ENCODE peak calls at places on chromosomes 13 and 19, in six cellular contexts. One of them, this sample, is unnamed.

GRCh38 chr13:31947506-31947905 is 84.1 kb upstream of the FRY start:
- DNase-seq in K562: no peak
- DNase-seq in GM12878: no peak
- DNase-seq in A549: no peak
- DNase-seq in HepG2: no peak
- DNase-seq in endothelial cell of umbilical vein: no peak
- DNase-seq in this sample: no peak

GRCh38 chr13:66660013-66660804 is 569.9 kb downstream of the PCDH9 start:
- DNase-seq in A549: no peak
- DNase-seq in HepG2: no peak
- DNase-seq in K562: no peak
- DNase-seq in endothelial cell of umbilical vein: peak
- DNase-seq in GM12878: no peak
- DNase-seq in this sample: no peak

GRCh38 chr19:8391274-8392016 is 1.3 kb downstream of the RAB11B start:
- DNase-seq in A549: no peak
- DNase-seq in endothelial cell of umbilical vein: no peak
- DNase-seq in GM12878: no peak
- DNase-seq in K562: no peak
- DNase-seq in HepG2: no peak
- DNase-seq in this sample: peak

GRCh38 chr13:37058801-37059135 is 720 bp downstream of the SUPT20H start:
- DNase-seq in GM12878: peak
- DNase-seq in K562: peak
- DNase-seq in HepG2: no peak
- DNase-seq in endothelial cell of umbilical vein: no peak
- DNase-seq in A549: peak
- DNase-seq in this sample: peak

GRCh38 chr19:38862321-38863059 is 12.7 kb upstream of the HNRNPL start:
- DNase-seq in A549: no peak
- DNase-seq in K562: no peak
- DNase-seq in endothelial cell of umbilical vein: peak
- DNase-seq in GM12878: no peak
- DNase-seq in HepG2: no peak
- DNase-seq in this sample: no peak

GRCh38 chr13:111327701-111328100 is 7.3 kb downstream of the TEX29 start:
- DNase-seq in A549: no peak
- DNase-seq in HepG2: no peak
- DNase-seq in K562: no peak
- DNase-seq in GM12878: no peak
- DNase-seq in endothelial cell of umbilical vein: no peak
- DNase-seq in this sample: no peak

GRCh38 chr19:7818806-7819205 is 11.2 kb upstream of the EVI5L start:
- DNase-seq in A549: no peak
- DNase-seq in GM12878: no peak
- DNase-seq in K562: no peak
- DNase-seq in HepG2: no peak
- DNase-seq in endothelial cell of umbilical vein: no peak
- DNase-seq in this sample: no peak

GRCh38 chr19:47241919-47242644 is 11.1 kb upstream of the BBC3 start:
- DNase-seq in endothelial cell of umbilical vein: no peak
- DNase-seq in HepG2: no peak
- DNase-seq in GM12878: no peak
- DNase-seq in A549: no peak
- DNase-seq in K562: no peak
- DNase-seq in this sample: peak

GRCh38 chr13:113820813-113821651 is 42.8 kb downstream of the GAS6 start:
- DNase-seq in A549: peak
- DNase-seq in K562: peak
- DNase-seq in GM12878: no peak
- DNase-seq in endothelial cell of umbilical vein: peak
- DNase-seq in HepG2: no peak
- DNase-seq in this sample: peak

GRCh38 chr19:1408300-1409203 is 1.2 kb downstream of the DAZAP1 start:
- DNase-seq in HepG2: no peak
- DNase-seq in GM12878: no peak
- DNase-seq in endothelial cell of umbilical vein: peak
- DNase-seq in K562: peak
- DNase-seq in A549: no peak
- DNase-seq in this sample: peak

GRCh38 chr13:26965058-26965380 is 204.4 kb upstream of the GPR12 start:
- DNase-seq in HepG2: no peak
- DNase-seq in K562: no peak
- DNase-seq in A549: no peak
- DNase-seq in GM12878: no peak
- DNase-seq in endothelial cell of umbilical vein: no peak
- DNase-seq in this sample: no peak

GRCh38 chr19:51488491-51488890 is 10.2 kb downstream of the CEACAM18 start:
- DNase-seq in K562: no peak
- DNase-seq in HepG2: no peak
- DNase-seq in GM12878: no peak
- DNase-seq in endothelial cell of umbilical vein: no peak
- DNase-seq in A549: no peak
- DNase-seq in this sample: no peak

GRCh38 chr13:112940236-112940635 is 28.8 kb upstream of the MCF2L start:
- DNase-seq in A549: no peak
- DNase-seq in GM12878: no peak
- DNase-seq in endothelial cell of umbilical vein: no peak
- DNase-seq in HepG2: no peak
- DNase-seq in K562: no peak
- DNase-seq in this sample: no peak

GRCh38 chr13:114151565-114152284 is 19.3 kb upstream of the RASA3 start:
- DNase-seq in K562: no peak
- DNase-seq in endothelial cell of umbilical vein: no peak
- DNase-seq in A549: no peak
- DNase-seq in HepG2: no peak
- DNase-seq in GM12878: no peak
- DNase-seq in this sample: peak

GRCh38 chr13:44854264-44855060 is 134.8 kb downstream of the NUFIP1 start:
- DNase-seq in endothelial cell of umbilical vein: no peak
- DNase-seq in GM12878: no peak
- DNase-seq in HepG2: peak
- DNase-seq in K562: no peak
- DNase-seq in A549: no peak
- DNase-seq in this sample: no peak

GRCh38 chr13:38656699-38657098 is 30.2 kb upstream of the FREM2 start:
- DNase-seq in K562: no peak
- DNase-seq in GM12878: no peak
- DNase-seq in endothelial cell of umbilical vein: no peak
- DNase-seq in HepG2: no peak
- DNase-seq in A549: no peak
- DNase-seq in this sample: no peak

GRCh38 chr19:18650048-18650435 is 13.2 kb downstream of the KLHL26 start:
- DNase-seq in GM12878: no peak
- DNase-seq in A549: no peak
- DNase-seq in HepG2: no peak
- DNase-seq in endothelial cell of umbilical vein: peak
- DNase-seq in K562: no peak
- DNase-seq in this sample: no peak

GRCh38 chr13:93338030-93338429 is 111.4 kb downstream of the GPC6 start:
- DNase-seq in K562: no peak
- DNase-seq in GM12878: no peak
- DNase-seq in A549: no peak
- DNase-seq in endothelial cell of umbilical vein: no peak
- DNase-seq in HepG2: no peak
- DNase-seq in this sample: no peak

GRCh38 chr13:25292301-25292700 is 5.0 kb upstream of the MTMR6 start:
- DNase-seq in GM12878: no peak
- DNase-seq in HepG2: no peak
- DNase-seq in K562: peak
- DNase-seq in A549: no peak
- DNase-seq in endothelial cell of umbilical vein: no peak
- DNase-seq in this sample: peak

GRCh38 chr19:10292206-10292788 is 2.5 kb downstream of the ICAM5 start:
- DNase-seq in K562: peak
- DNase-seq in endothelial cell of umbilical vein: peak
- DNase-seq in GM12878: no peak
- DNase-seq in A549: no peak
- DNase-seq in HepG2: peak
- DNase-seq in this sample: peak

DNA sequence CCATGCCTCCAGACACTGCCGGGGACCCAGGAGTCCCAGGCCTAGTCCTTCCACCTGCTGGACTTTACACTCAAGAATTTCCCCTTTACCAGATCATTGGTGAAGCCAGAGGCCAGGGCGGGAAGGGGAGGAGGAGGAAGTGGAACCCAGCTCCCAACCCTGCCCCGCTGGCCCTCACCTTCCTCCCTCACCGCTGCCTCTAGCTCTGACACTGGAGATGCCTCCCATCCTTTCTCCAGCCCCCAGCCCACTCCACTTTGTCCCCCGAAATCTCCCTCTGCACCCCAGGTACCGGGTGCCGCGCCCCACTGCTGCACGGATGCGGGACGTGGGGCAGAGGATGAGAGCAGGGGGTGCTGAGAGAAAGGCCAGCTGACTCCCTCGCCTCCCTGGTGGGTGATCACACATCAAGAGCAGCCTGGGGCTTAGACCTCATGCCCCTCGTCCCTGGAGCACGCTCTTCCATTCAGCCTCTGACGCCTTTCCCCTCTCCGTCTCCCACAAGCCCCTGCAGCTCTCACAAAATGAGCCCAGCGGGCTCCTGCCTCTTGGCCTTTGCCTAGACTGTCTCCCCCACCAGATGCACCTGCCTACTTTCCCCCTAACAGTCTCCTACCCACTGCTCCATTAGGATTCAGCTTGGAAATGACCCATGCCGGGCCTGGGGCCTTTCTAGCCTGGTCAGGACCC is at the start of gene PTPRH:
- DNase-seq in A549: peak
- DNase-seq in endothelial cell of umbilical vein: no peak
- DNase-seq in HepG2: no peak
- DNase-seq in K562: no peak
- DNase-seq in GM12878: no peak
- DNase-seq in this sample: no peak
- TF ChIP-seq POLR2A in A549: no peak
- TF ChIP-seq POLR2A in endothelial cell of umbilical vein: no peak
- TF ChIP-seq POLR2A in HepG2: peak
- TF ChIP-seq POLR2A in K562: no peak
- TF ChIP-seq POLR2A in GM12878: no peak
- TF ChIP-seq POLR2A in this sample: no peak

GRCh38 chr13:85812282-85812681 is 13.1 kb upstream of the SLITRK6 start:
- DNase-seq in HepG2: no peak
- DNase-seq in K562: no peak
- DNase-seq in GM12878: no peak
- DNase-seq in endothelial cell of umbilical vein: no peak
- DNase-seq in A549: no peak
- DNase-seq in this sample: no peak

GRCh38 chr13:85806553-85807175 is 7.4 kb upstream of the SLITRK6 start:
- DNase-seq in endothelial cell of umbilical vein: peak
- DNase-seq in GM12878: no peak
- DNase-seq in K562: peak
- DNase-seq in HepG2: peak
- DNase-seq in A549: no peak
- DNase-seq in this sample: peak
- TF ChIP-seq MAX in endothelial cell of umbilical vein: no peak
- TF ChIP-seq MAX in GM12878: no peak
- TF ChIP-seq MAX in K562: no peak
- TF ChIP-seq MAX in HepG2: no peak
- TF ChIP-seq MAX in A549: no peak
- TF ChIP-seq MAX in this sample: no peak

DNA sequence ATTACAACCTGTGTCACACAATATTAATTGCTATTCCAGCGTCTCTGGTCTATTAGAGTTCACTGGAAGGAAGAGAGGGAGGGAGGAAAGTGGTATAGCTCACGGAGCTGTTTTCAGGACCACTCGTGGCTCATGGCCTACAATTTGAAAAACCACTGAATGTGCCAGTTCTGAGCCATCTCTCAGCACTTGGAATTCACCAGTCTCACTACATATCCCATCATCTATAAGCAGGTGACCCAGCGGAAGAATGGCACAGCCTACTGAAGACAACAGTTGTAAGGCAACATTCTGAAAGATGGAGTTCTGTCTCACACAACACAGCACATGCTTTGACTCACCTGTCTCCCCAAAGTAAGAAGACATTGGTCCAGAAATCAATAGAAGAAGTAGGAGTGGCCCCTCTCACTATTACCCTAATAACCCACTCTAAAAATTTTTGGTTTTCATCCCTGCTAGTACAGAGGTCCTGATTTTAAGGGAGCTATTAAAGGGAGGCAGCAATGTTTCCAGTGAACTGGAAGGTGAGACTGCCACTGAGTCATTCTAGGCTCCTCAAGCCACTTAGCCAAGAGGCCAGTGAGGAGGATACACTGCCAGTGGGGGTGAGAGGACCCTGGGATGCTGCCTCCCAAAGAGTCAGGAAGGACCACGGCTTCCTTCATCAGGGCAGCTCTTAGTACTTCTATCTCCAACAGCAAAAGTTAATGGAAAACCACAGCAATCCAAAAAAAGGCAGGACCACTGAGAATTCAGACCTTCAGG is 50.0 kb upstream of the DOCK9 start:
- DNase-seq in HepG2: no peak
- DNase-seq in GM12878: no peak
- DNase-seq in A549: no peak
- DNase-seq in K562: no peak
- DNase-seq in endothelial cell of umbilical vein: no peak
- DNase-seq in this sample: no peak
- TF ChIP-seq MYC in HepG2: no peak
- TF ChIP-seq MYC in GM12878: no peak
- TF ChIP-seq MYC in A549: no peak
- TF ChIP-seq MYC in K562: no peak
- TF ChIP-seq MYC in endothelial cell of umbilical vein: no peak
- TF ChIP-seq MYC in this sample: no peak

DNA sequence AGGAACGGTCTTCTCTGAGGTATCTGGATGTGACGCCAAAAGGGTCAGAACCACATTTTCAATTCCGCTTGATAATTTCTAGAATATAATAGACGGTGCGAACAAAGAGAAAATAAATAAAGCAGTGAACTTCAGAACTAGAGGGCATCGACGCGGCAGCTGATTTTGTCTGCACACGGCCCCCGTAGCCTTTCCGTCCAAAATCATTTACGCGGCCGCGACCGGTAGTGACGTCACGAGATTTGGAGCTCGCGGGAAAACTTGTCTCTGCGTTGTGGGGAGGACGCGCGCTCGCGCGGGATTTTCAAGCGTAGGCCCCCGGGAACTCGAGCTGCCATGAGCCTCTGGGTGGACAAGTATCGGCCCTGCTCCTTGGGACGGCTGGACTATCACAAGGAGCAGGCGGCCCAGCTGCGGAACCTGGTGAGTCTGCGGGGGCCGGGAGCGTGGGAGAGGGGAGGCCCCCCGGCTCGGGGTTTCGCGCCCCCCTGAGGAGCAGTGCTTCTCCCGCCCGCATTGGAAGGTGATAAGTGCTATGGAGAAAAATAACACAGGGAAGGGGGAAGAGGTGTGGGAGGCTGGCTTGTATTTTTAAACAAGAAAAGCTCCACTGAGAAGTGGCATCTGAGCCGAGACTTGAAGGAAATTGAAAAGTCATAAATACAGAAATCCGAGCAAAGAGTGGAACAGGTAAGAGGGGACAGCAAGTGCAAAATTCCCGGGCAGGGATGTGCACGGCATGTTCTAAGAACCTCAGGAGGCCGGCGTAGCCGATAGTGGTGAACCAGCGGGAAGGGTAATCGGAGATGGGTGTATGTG is at the start of gene RFC3:
- DNase-seq in endothelial cell of umbilical vein: peak
- DNase-seq in GM12878: peak
- DNase-seq in K562: peak
- DNase-seq in A549: peak
- DNase-seq in HepG2: peak
- DNase-seq in this sample: peak
- TF ChIP-seq POLR2A in endothelial cell of umbilical vein: peak
- TF ChIP-seq POLR2A in GM12878: peak
- TF ChIP-seq POLR2A in K562: peak
- TF ChIP-seq POLR2A in A549: peak
- TF ChIP-seq POLR2A in HepG2: peak
- TF ChIP-seq POLR2A in this sample: peak

This sample was measured in NB4.